ENCODE peak calls at places on chromosomes 2 and 18, in four cellular contexts. H is H9, T is neuronal stem cell, Q is IMR-90. Z is an unnamed sample. For H3K79me1, the result is how much of the 10 kb centered on the place peaks cover.

GRCh38 chr2:189179607-189179979 is at the start of gene COL5A2:
- DNase-seq in Q (peak), H (peak), T (peak), Z (peak)

GRCh38 chr18:65938592-65939372 is 188.0 kb downstream of the CDH7 start:
- DNase-seq in Q (no peak), H (peak), T (no peak), Z (peak)

GRCh38 chr2:170817247-170817998 is 736 bp downstream of the GAD1 start:
- DNase-seq in Q (peak), T (peak), H (peak), Z (peak)

GRCh38 chr2:96175951-96176350 is 30.7 kb upstream of the DUSP2 start:
- DNase-seq in H (no peak), Q (peak), T (no peak), Z (no peak)

GRCh38 chr2:158619496-158619895 is 162.7 kb downstream of the PKP4 start:
- DNase-seq in T (no peak), Q (peak), H (no peak), Z (peak)

GRCh38 chr2:238971318-238972145 is 123.6 kb downstream of the TWIST2 start:
- DNase-seq in T (no peak), H (no peak), Q (no peak), Z (no peak)

GRCh38 chr18:55509631-55510372 is 78.2 kb downstream of the TCF4 start:
- DNase-seq in Q (peak), T (no peak), H (no peak), Z (peak)

GRCh38 chr2:148926291-148926961 is 51.4 kb downstream of the KIF5C start:
- DNase-seq in T (no peak), H (peak), Q (peak), Z (peak)

GRCh38 chr2:64327510-64328414 is 126.2 kb upstream of the LGALSL start:
- DNase-seq in H (peak), Q (no peak), T (no peak), Z (peak)

GRCh38 chr2:127342101-127342500 is 45.7 kb downstream of the MAP3K2 start:
- DNase-seq in Q (peak), H (no peak), T (no peak), Z (no peak)

GRCh38 chr2:44802409-44803099 is 138.9 kb upstream of the SIX3 start:
- DNase-seq in H (peak), T (peak), Q (no peak), Z (peak)

GRCh38 chr2:74831693-74832530 is 2.0 kb upstream of the HK2 start:
- DNase-seq in Q (peak), H (no peak), T (no peak), Z (peak)

GRCh38 chr2:79860233-79861058 is 347.6 kb downstream of the CTNNA2 start:
- DNase-seq in T (peak), Q (peak), H (no peak), Z (peak)

GRCh38 chr2:85594715-85595377 is 699 bp upstream of the RNF181 start:
- DNase-seq in T (no peak), H (no peak), Q (no peak), Z (no peak)

GRCh38 chr18:59005266-59005665 is 134.4 kb upstream of the SEC11C start:
- DNase-seq in Q (peak), H (peak), T (no peak), Z (peak)

GRCh38 chr2:107062173-107062572 is 176.2 kb upstream of the ST6GAL2 start:
- DNase-seq in H (peak), Q (no peak), T (no peak), Z (no peak)

GRCh38 chr2:17752281-17752680 is 1.3 kb downstream of the SMC6 start:
- DNase-seq in Q (no peak), H (no peak), T (no peak), Z (no peak)

GRCh38 chr2:66495788-66496640 is 61.1 kb downstream of the MEIS1 start:
- DNase-seq in H (peak), Q (peak), T (no peak), Z (peak)

DNA sequence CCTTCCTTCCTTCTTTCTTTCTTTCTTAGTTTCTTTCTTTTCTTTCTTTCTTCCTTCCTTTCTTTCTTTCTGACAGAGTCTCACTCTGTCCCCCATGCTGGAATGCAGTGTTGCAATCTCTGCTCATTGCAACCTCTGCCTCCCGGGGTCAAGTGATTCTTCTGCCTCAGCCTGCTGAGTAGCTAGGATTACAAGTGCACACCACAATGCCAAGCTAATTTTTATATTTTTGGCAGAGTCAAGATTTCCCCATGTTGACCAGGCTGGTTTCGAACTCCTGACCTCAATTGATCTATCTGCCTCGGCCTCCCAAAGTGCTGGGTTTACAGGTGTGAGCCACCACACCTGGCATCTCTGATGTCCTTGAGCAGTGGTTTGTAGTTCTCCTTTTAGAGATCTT is 48.5 kb downstream of the IL1R2 start:
- DNase-seq in H (no peak), T (no peak), Q (no peak), Z (no peak)
- H2BK5ac ChIP-seq in H (no peak), T (no peak), Q (no peak), Z (no peak)

GRCh38 chr2:109259671-109260070 is 130.7 kb downstream of the SH3RF3 start:
- DNase-seq in Q (no peak), T (no peak), H (no peak), Z (no peak)

GRCh38 chr2:109258905-109259540 is 130.0 kb downstream of the SH3RF3 start:
- DNase-seq in H (peak), Q (no peak), T (no peak), Z (no peak)

GRCh38 chr2:109256921-109257320 is 127.9 kb downstream of the SH3RF3 start:
- DNase-seq in H (peak), T (no peak), Q (peak), Z (no peak)

GRCh38 chr2:109257653-109258052 is 128.6 kb downstream of the SH3RF3 start:
- DNase-seq in T (no peak), H (peak), Q (peak), Z (no peak)

GRCh38 chr2:109258376-109258775 is 129.4 kb downstream of the SH3RF3 start:
- DNase-seq in H (peak), Q (no peak), T (no peak), Z (no peak)
- H3K79me1 ChIP-seq in H (under half), Q (half or more), T (under half), Z (under half)

GRCh38 chr2:73070651-73071451 is 661 bp downstream of the SFXN5 start:
- DNase-seq in T (peak), Q (peak), H (peak), Z (peak)

GRCh38 chr2:73074110-73075069 is 2.9 kb upstream of the SFXN5 start:
- DNase-seq in Q (no peak), T (no peak), H (no peak), Z (no peak)

GRCh38 chr2:73069855-73070650 is 1.5 kb downstream of the SFXN5 start:
- DNase-seq in H (no peak), Q (peak), T (no peak), Z (no peak)

GRCh38 chr2:73071452-73072399 is at the start of gene SFXN5:
- DNase-seq in Q (peak), T (peak), H (peak), Z (peak)

DNA sequence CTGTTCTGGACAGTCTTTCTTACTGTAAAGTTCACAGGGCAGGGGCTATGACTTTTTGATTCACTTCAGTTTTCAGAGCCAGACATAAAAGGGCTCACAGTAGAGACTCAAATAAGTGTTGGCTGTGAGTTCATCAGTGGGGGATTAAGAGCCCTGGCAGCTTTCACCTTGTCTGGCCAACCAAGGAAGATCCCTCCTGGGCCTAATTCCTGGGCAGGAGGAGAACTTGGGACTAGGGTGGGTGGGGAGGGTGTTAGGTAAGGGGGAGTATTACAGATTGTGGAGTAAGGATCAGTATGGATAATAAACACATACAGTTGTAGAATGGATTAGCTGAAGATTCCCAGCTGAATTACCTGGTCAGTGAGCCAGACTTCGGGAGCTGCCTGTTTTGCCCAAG is 904 bp upstream of the SFXN5 start:
- DNase-seq in T (no peak), Q (no peak), H (no peak), Z (no peak)
- H3K9ac ChIP-seq in T (no peak), Q (peak), H (no peak), Z (peak)

GRCh38 chr2:181785677-181786344 is 105.5 kb upstream of the NEUROD1 start:
- DNase-seq in H (no peak), T (no peak), Q (peak), Z (peak)

GRCh38 chr2:181788883-181789555 is 102.5 kb upstream of the ITPRID2 start:
- DNase-seq in Q (peak), T (no peak), H (no peak), Z (no peak)

GRCh38 chr2:181784556-181784955 is 104.2 kb upstream of the NEUROD1 start:
- DNase-seq in T (no peak), Q (peak), H (no peak), Z (no peak)

GRCh38 chr2:181787310-181788048 is 104.1 kb upstream of the ITPRID2 start:
- DNase-seq in Q (no peak), T (no peak), H (no peak), Z (no peak)

GRCh38 chr2:181786371-181787228 is 104.9 kb upstream of the ITPRID2 start:
- DNase-seq in T (no peak), H (no peak), Q (no peak), Z (no peak)
- H2BK5ac ChIP-seq in T (no peak), H (no peak), Q (peak), Z (peak)

GRCh38 chr2:3238951-3239841 is 138.4 kb downstream of the EIPR1 start:
- DNase-seq in Q (no peak), H (no peak), T (no peak), Z (no peak)
- H3K79me1 ChIP-seq in Q (under half), H (under half), T (under half), Z (under half)